ENCODE peak calls at places on chromosomes 13 and 19, in six cellular contexts. J, X, Z, Y, I and O are unnamed samples.

GRCh38 chr19:36026091-36026876 is 6.4 kb downstream of the CLIP3 start:
- DNase-seq in I (no peak), Z (no peak), Y (no peak), J (no peak), X (no peak), O (no peak)

GRCh38 chr19:15280915-15281683 is 48.9 kb upstream of the EPHX3 start:
- DNase-seq in Y (no peak), I (peak; percentile 95), Z (peak; percentile 81), X (peak; percentile 88), J (peak; percentile 89), O (no peak)

GRCh38 chr19:9792191-9793050 is 23.9 kb upstream of the ZNF846 start:
- DNase-seq in X (peak; percentile 96), J (peak; percentile 91), I (peak; percentile 76), Z (peak; percentile 96), Y (peak; percentile 92), O (peak; percentile 98)

GRCh38 chr19:16455489-16455888 is 16.3 kb downstream of the EPS15L1 start:
- DNase-seq in Y (no peak), I (no peak), X (no peak), Z (no peak), J (no peak), O (no peak)

GRCh38 chr19:954672-955494 is 29.0 kb downstream of the ARID3A start:
- DNase-seq in J (no peak), I (peak; percentile 85), Z (no peak), Y (no peak), X (peak; percentile 57), O (no peak)

GRCh38 chr19:6774821-6775707 is 2.6 kb downstream of the VAV1 start:
- DNase-seq in I (no peak), J (no peak), Y (no peak), Z (no peak), X (no peak), O (no peak)

GRCh38 chr13:23391752-23392151 is 41.8 kb downstream of the SACS start:
- DNase-seq in I (no peak), Y (no peak), J (peak; percentile 64), X (no peak), Z (no peak), O (no peak)

GRCh38 chr19:47372603-47373002 is 23.5 kb downstream of the DHX34 start:
- DNase-seq in Y (no peak), J (no peak), X (no peak), Z (no peak), I (no peak), O (no peak)

GRCh38 chr13:94168784-94169512 is 310.5 kb downstream of the DCT start:
- DNase-seq in X (no peak), J (peak; percentile 33), I (no peak), Y (no peak), Z (no peak), O (no peak)

GRCh38 chr13:84377071-84377470 is 494.8 kb upstream of the SLITRK1 start:
- DNase-seq in I (no peak), J (no peak), X (no peak), Z (no peak), Y (no peak), O (no peak)

GRCh38 chr19:2775556-2776430 is 7.3 kb downstream of the SGTA start:
- DNase-seq in J (peak; percentile 35), X (peak; percentile 68), Y (no peak), I (peak; percentile 26), Z (no peak), O (no peak)

DNA sequence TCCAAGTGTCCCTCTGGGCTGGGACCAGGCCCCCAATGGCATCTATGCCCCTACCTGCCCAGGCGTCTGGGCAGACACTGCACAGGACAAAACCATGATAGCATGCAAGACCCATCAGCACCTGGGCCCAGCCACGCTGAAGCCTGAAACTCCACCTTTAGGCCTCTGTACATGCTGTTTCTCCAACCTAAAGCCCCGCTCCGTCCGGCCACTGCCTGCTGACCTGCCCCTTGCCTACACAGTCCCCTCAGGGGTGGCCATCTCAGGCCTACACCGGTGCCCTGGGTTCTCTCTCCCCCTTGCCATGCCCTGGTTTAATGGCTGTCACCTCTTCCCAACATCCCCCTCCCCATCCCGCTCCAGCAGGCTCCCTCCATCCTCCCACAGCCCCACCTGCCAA is 15.3 kb downstream of the GJA3 start:
- DNase-seq in Z (no peak), J (no peak), X (no peak), I (no peak), Y (peak; percentile 41), O (no peak)
- H4K8ac ChIP-seq in Z (no peak overlapping the region), J (no peak overlapping the region), X (no peak overlapping the region), I (no peak overlapping the region), Y (no peak overlapping the region), O (no peak overlapping the region)

DNA sequence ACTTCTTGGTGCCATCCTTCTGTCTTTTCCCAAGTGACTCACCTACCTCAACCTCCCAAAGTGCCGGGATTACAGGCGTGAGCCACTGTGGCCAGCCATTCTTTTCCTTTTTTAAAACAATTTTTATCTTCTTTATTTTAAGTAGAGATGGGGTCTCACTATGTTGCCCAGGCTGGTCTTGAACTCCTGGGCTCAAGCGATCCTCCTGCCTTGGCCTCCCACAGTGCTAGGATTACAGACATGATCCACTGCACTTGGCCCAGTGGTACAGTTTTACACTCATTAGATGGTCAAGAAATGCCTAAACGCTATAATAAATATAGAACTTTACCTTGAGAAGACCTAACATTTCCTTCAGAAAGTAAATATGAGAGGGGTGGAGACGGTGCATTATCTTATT is 24.5 kb downstream of the GP6 start:
- DNase-seq in X (no peak), Y (no peak), Z (no peak), I (no peak), J (no peak), O (no peak)
- H2BK5ac ChIP-seq in X (no peak overlapping the region), Y (no peak overlapping the region), Z (no peak overlapping the region), I (no peak overlapping the region), J (no peak overlapping the region), O (no peak overlapping the region)

GRCh38 chr19:33717878-33718277 is 78.8 kb upstream of the KCTD15 start:
- DNase-seq in J (no peak), X (no peak), Z (no peak), I (no peak), Y (no peak), O (no peak)

GRCh38 chr19:33713194-33713593 is 83.5 kb upstream of the KCTD15 start:
- DNase-seq in J (no peak), Y (no peak), I (no peak), Z (no peak), X (no peak), O (no peak)

GRCh38 chr19:33712268-33712667 is 84.4 kb upstream of the KCTD15 start:
- DNase-seq in J (no peak), I (no peak), X (no peak), Z (no peak), Y (no peak), O (no peak)

GRCh38 chr19:33715462-33715861 is 81.2 kb upstream of the KCTD15 start:
- DNase-seq in Y (no peak), Z (no peak), X (no peak), J (no peak), I (no peak), O (no peak)

DNA sequence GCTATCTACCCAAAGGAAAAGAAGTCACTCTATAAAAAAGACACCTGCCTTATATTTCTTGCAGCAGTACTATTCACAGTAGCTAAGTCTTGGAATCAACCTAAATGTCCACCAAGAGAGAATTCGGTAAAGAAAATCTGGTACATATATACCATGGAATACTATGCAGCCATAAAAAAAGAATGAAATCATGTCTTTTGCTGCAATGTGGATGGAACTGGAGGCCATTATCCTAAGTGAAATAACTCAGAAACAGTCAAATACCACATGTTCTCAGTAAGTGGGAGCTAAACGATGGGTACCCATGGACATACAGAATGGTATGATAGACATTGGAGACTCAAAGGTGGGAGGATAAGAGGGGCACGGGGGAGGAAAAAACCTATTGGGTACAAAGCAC is 82.5 kb upstream of the KCTD15 start:
- DNase-seq in X (no peak), J (no peak), Z (no peak), Y (no peak), I (no peak), O (no peak)
- H4K91ac ChIP-seq in X (no peak overlapping the region), J (no peak overlapping the region), Z (no peak overlapping the region), Y (no peak overlapping the region), I (no peak overlapping the region), O (no peak overlapping the region)

GRCh38 chr13:99658266-99658991 is 157.2 kb downstream of the TM9SF2 start:
- DNase-seq in I (no peak), X (peak; percentile 58), Z (peak; percentile 65), J (peak; percentile 25), Y (peak; percentile 78), O (peak; percentile 81)
- H4K8ac ChIP-seq in I (peak overlapping the region; percentile 74), X (peak overlapping the region; percentile 99), Z (no peak overlapping the region), J (peak overlapping the region; percentile 73), Y (peak overlapping the region; percentile 75), O (no peak overlapping the region)

GRCh38 chr19:42282036-42282762 is 13.1 kb downstream of the CIC start:
- DNase-seq in X (peak; percentile 85), Z (no peak), I (no peak), J (peak; percentile 34), Y (peak; percentile 68), O (no peak)

GRCh38 chr19:42282810-42283247 is 13.8 kb downstream of the CIC start:
- DNase-seq in Z (no peak), X (no peak), I (no peak), J (no peak), Y (no peak), O (no peak)

GRCh38 chr19:42284641-42285341 is 15.7 kb downstream of the CIC start:
- DNase-seq in Y (peak; percentile 57), J (no peak), I (no peak), Z (peak; percentile 29), X (peak; percentile 28), O (peak; percentile 35)

GRCh38 chr19:42284066-42284501 is 15.0 kb downstream of the CIC start:
- DNase-seq in X (peak; percentile 76), J (peak; percentile 71), I (peak; percentile 52), Y (no peak), Z (peak; percentile 68), O (no peak)

DNA sequence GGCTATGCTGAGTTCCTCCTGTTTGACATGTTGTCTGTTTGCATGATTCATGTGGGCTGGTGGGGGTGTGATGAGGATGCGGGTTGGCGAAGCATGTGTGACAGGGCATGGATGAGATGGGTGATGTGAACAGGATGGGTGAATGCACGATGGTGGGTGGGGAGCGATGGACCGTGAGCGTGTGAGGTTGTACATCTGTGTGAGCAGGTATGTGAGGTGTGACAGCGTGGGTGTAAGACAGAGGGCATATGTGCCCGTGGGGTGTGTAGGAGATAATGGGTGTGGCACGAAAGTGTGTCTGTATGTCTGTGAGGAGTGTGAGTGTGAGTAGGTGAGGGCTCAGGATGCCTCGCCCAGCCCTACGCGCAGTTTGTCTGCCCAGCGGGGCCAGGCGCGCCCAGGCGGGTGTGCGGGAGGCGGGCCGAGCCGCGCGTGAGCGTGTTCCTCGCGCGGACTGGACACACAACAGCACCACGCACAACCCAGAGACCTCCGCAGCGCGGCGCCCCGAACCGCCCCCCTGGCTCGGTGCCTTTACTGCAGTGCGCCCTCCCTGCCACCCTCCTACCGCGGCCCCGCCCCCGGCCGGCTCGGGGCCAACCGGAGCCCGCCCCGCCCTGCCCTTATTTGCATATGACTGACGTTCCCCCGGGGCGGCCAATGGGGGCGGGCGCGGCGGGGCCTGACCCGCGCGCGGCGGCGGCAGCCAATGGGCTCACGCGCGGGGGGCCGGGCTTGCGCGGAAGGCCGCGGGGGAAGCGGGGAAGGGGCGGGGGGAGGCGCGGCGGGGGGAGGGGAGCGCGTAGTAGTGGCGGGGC is 14.4 kb downstream of the CIC start:
- DNase-seq in I (peak; percentile 94), J (peak; percentile 87), Z (peak; percentile 93), X (peak; percentile 92), Y (peak; percentile 91), O (peak; percentile 93)
- H2BK5ac ChIP-seq in I (peak overlapping the region; percentile 80), J (peak overlapping the region; percentile 93), Z (peak overlapping the region; percentile 20), X (peak overlapping the region; percentile 5), Y (peak overlapping the region; percentile 98), O (no peak overlapping the region)

GRCh38 chr19:45380107-45380506 is 9.7 kb upstream of the ERCC2 start:
- DNase-seq in X (no peak), Y (no peak), J (no peak), Z (no peak), I (no peak), O (no peak)

GRCh38 chr19:45385392-45386221 is 15.2 kb upstream of the ERCC2 start:
- DNase-seq in Z (no peak), J (no peak), X (no peak), I (no peak), Y (peak; percentile 79), O (peak; percentile 67)

GRCh38 chr19:45382426-45382825 is 12.1 kb upstream of the ERCC2 start:
- DNase-seq in Z (no peak), J (no peak), X (no peak), Y (no peak), I (no peak), O (no peak)
- H4K91ac ChIP-seq in Z (no peak overlapping the region), J (no peak overlapping the region), X (no peak overlapping the region), Y (no peak overlapping the region), I (no peak overlapping the region), O (no peak overlapping the region)